ENCODE peak calls at places on chromosomes 5 and 9, in eight cellular contexts. One of them, this sample, is unnamed.

GRCh38 chr5:43038523-43038989 is 1.6 kb downstream of the ANXA2R start:
- DNase-seq in IMR-90: peak; percentile 82
- DNase-seq in CD4-positive, alpha-beta T cell: no peak
- DNase-seq in left ventricle myocardium inferior: no peak
- DNase-seq in mammary epithelial cell: no peak
- DNase-seq in body of pancreas: no peak
- DNase-seq in psoas muscle: no peak
- DNase-seq in K562: peak; percentile 58
- DNase-seq in this sample: no peak

GRCh38 chr5:177389368-177390169 is 5.3 kb downstream of the SLC34A1 start:
- DNase-seq in IMR-90: peak; percentile 96
- DNase-seq in CD4-positive, alpha-beta T cell: peak; percentile 56
- DNase-seq in left ventricle myocardium inferior: no peak
- DNase-seq in mammary epithelial cell: peak; percentile 96
- DNase-seq in body of pancreas: no peak
- DNase-seq in psoas muscle: no peak
- DNase-seq in K562: no peak
- DNase-seq in this sample: peak; percentile 78

GRCh38 chr9:131627846-131628820 is 82.8 kb downstream of the PRRT1B start:
- DNase-seq in IMR-90: peak; percentile 71
- DNase-seq in CD4-positive, alpha-beta T cell: peak; percentile 77
- DNase-seq in left ventricle myocardium inferior: no peak
- DNase-seq in mammary epithelial cell: no peak
- DNase-seq in body of pancreas: peak; percentile 96
- DNase-seq in psoas muscle: peak; percentile 90
- DNase-seq in K562: no peak
- DNase-seq in this sample: no peak

GRCh38 chr9:113219972-113220371 is 1.1 kb downstream of the FKBP15 start:
- DNase-seq in IMR-90: peak; percentile 84
- DNase-seq in CD4-positive, alpha-beta T cell: no peak
- DNase-seq in left ventricle myocardium inferior: no peak
- DNase-seq in mammary epithelial cell: peak; percentile 56
- DNase-seq in body of pancreas: no peak
- DNase-seq in psoas muscle: no peak
- DNase-seq in K562: peak; percentile 21
- DNase-seq in this sample: no peak

GRCh38 chr9:115923903-115924668 is 229.5 kb upstream of the PAPPA start:
- DNase-seq in IMR-90: peak; percentile 99
- DNase-seq in CD4-positive, alpha-beta T cell: no peak
- DNase-seq in left ventricle myocardium inferior: no peak
- DNase-seq in mammary epithelial cell: no peak
- DNase-seq in body of pancreas: no peak
- DNase-seq in psoas muscle: no peak
- DNase-seq in K562: no peak
- DNase-seq in this sample: no peak

GRCh38 chr5:14706615-14707021 is 42.1 kb downstream of the OTULIN start:
- DNase-seq in IMR-90: peak; percentile 79
- DNase-seq in CD4-positive, alpha-beta T cell: peak; percentile 63
- DNase-seq in left ventricle myocardium inferior: no peak
- DNase-seq in mammary epithelial cell: peak; percentile 44
- DNase-seq in body of pancreas: no peak
- DNase-seq in psoas muscle: no peak
- DNase-seq in K562: no peak
- DNase-seq in this sample: no peak

GRCh38 chr5:176620333-176620981 is 9.9 kb downstream of the SNCB start:
- DNase-seq in IMR-90: no peak
- DNase-seq in CD4-positive, alpha-beta T cell: no peak
- DNase-seq in left ventricle myocardium inferior: no peak
- DNase-seq in mammary epithelial cell: no peak
- DNase-seq in body of pancreas: no peak
- DNase-seq in psoas muscle: peak; percentile 62
- DNase-seq in K562: peak; percentile 62
- DNase-seq in this sample: no peak

GRCh38 chr9:137057545-137057944 is 3.7 kb upstream of the ENTPD2 start:
- DNase-seq in IMR-90: no peak
- DNase-seq in CD4-positive, alpha-beta T cell: no peak
- DNase-seq in left ventricle myocardium inferior: no peak
- DNase-seq in mammary epithelial cell: no peak
- DNase-seq in body of pancreas: no peak
- DNase-seq in psoas muscle: no peak
- DNase-seq in K562: no peak
- DNase-seq in this sample: no peak

GRCh38 chr9:14198544-14199510 is 115.1 kb downstream of the NFIB start:
- DNase-seq in IMR-90: no peak
- DNase-seq in CD4-positive, alpha-beta T cell: no peak
- DNase-seq in left ventricle myocardium inferior: peak; percentile 71
- DNase-seq in mammary epithelial cell: peak; percentile 76
- DNase-seq in body of pancreas: peak; percentile 60
- DNase-seq in psoas muscle: peak; percentile 86
- DNase-seq in K562: no peak
- DNase-seq in this sample: no peak

GRCh38 chr9:121437891-121438290 is 61.8 kb downstream of the GGTA1 start:
- DNase-seq in IMR-90: no peak
- DNase-seq in CD4-positive, alpha-beta T cell: no peak
- DNase-seq in left ventricle myocardium inferior: no peak
- DNase-seq in mammary epithelial cell: no peak
- DNase-seq in body of pancreas: no peak
- DNase-seq in psoas muscle: no peak
- DNase-seq in K562: no peak
- DNase-seq in this sample: no peak
- H3K27me3 ChIP-seq in IMR-90: peaks cover 29% of the 10 kb centered on the region
- H3K27me3 ChIP-seq in CD4-positive, alpha-beta T cell: peaks cover 16% of the 10 kb centered on the region
- H3K27me3 ChIP-seq in left ventricle myocardium inferior: no peaks in the 10 kb centered on the region
- H3K27me3 ChIP-seq in mammary epithelial cell: peaks cover 5% of the 10 kb centered on the region
- H3K27me3 ChIP-seq in body of pancreas: no peaks in the 10 kb centered on the region
- H3K27me3 ChIP-seq in psoas muscle: no peaks in the 10 kb centered on the region
- H3K27me3 ChIP-seq in K562: no peaks in the 10 kb centered on the region
- H3K27me3 ChIP-seq in this sample: no peaks in the 10 kb centered on the region

GRCh38 chr9:21744320-21744719 is 58.1 kb upstream of the MTAP start:
- DNase-seq in IMR-90: no peak
- DNase-seq in CD4-positive, alpha-beta T cell: no peak
- DNase-seq in left ventricle myocardium inferior: no peak
- DNase-seq in mammary epithelial cell: no peak
- DNase-seq in body of pancreas: no peak
- DNase-seq in psoas muscle: no peak
- DNase-seq in K562: no peak
- DNase-seq in this sample: no peak
- H3K27me3 ChIP-seq in IMR-90: no peaks in the 10 kb centered on the region
- H3K27me3 ChIP-seq in CD4-positive, alpha-beta T cell: no peaks in the 10 kb centered on the region
- H3K27me3 ChIP-seq in left ventricle myocardium inferior: peaks cover 29% of the 10 kb centered on the region
- H3K27me3 ChIP-seq in mammary epithelial cell: no peaks in the 10 kb centered on the region
- H3K27me3 ChIP-seq in body of pancreas: no peaks in the 10 kb centered on the region
- H3K27me3 ChIP-seq in psoas muscle: no peaks in the 10 kb centered on the region
- H3K27me3 ChIP-seq in K562: no peaks in the 10 kb centered on the region
- H3K27me3 ChIP-seq in this sample: no peaks in the 10 kb centered on the region

DNA sequence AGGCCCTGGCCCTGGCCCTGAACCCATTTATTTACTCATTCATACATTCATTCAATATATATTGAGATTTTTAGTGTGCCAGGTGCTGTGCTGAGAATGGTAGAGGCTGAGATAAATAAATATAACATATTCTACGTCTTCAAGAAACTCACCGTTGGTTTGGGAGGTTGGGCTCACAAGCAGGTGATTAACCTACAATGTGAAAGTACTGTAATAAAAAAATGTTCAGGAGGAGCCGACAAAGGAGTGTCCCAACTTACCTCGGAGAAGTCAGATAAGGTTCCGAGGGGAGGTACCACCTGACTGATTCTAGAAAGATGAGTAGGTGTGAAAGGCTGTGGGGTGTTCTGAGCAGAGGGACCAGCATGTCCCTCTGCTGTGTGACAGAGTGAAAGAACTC is 479.6 kb upstream of the KLF4 start:
- DNase-seq in IMR-90: no peak
- DNase-seq in CD4-positive, alpha-beta T cell: no peak
- DNase-seq in left ventricle myocardium inferior: no peak
- DNase-seq in mammary epithelial cell: no peak
- DNase-seq in body of pancreas: no peak
- DNase-seq in psoas muscle: no peak
- DNase-seq in K562: no peak
- DNase-seq in this sample: no peak
- H3K27me3 ChIP-seq in IMR-90: no peaks in the 10 kb centered on the region
- H3K27me3 ChIP-seq in CD4-positive, alpha-beta T cell: no peaks in the 10 kb centered on the region
- H3K27me3 ChIP-seq in left ventricle myocardium inferior: no peaks in the 10 kb centered on the region
- H3K27me3 ChIP-seq in mammary epithelial cell: no peaks in the 10 kb centered on the region
- H3K27me3 ChIP-seq in body of pancreas: no peaks in the 10 kb centered on the region
- H3K27me3 ChIP-seq in psoas muscle: no peaks in the 10 kb centered on the region
- H3K27me3 ChIP-seq in K562: peaks cover 9% of the 10 kb centered on the region
- H3K27me3 ChIP-seq in this sample: no peaks in the 10 kb centered on the region

DNA sequence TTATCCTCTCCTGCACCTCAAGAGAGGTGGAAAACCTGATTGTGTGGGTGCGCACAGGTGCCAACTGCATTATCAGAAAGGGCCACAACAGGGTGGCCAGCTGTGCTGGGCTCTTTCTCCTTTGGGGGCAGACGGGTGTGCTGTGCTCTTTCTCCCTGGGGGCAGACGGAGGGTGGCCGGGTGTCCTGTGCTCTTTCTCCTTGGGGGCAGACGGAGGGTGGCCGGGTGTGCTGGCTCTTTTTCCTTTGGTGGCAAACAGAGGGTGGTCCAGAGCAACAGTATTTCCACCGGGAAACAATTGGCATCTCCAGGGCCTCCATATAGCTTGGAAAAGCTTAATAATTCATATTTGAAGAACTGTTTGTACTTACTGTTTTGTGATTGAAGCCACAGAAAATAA is 6.8 kb downstream of the LMX1B start:
- DNase-seq in IMR-90: no peak
- DNase-seq in CD4-positive, alpha-beta T cell: no peak
- DNase-seq in left ventricle myocardium inferior: no peak
- DNase-seq in mammary epithelial cell: no peak
- DNase-seq in body of pancreas: no peak
- DNase-seq in psoas muscle: peak; percentile 8
- DNase-seq in K562: no peak
- DNase-seq in this sample: no peak
- H3K27me3 ChIP-seq in IMR-90: peaks cover 98% of the 10 kb centered on the region
- H3K27me3 ChIP-seq in CD4-positive, alpha-beta T cell: peaks cover 97% of the 10 kb centered on the region
- H3K27me3 ChIP-seq in left ventricle myocardium inferior: peaks cover 100% of the 10 kb centered on the region
- H3K27me3 ChIP-seq in mammary epithelial cell: no peaks in the 10 kb centered on the region
- H3K27me3 ChIP-seq in body of pancreas: no peaks in the 10 kb centered on the region
- H3K27me3 ChIP-seq in psoas muscle: peaks cover 51% of the 10 kb centered on the region
- H3K27me3 ChIP-seq in K562: peaks cover 46% of the 10 kb centered on the region
- H3K27me3 ChIP-seq in this sample: peaks cover 89% of the 10 kb centered on the region

GRCh38 chr9:17906841-17907779 is 328.2 kb downstream of the SH3GL2 start:
- DNase-seq in IMR-90: no peak
- DNase-seq in CD4-positive, alpha-beta T cell: no peak
- DNase-seq in left ventricle myocardium inferior: no peak
- DNase-seq in mammary epithelial cell: no peak
- DNase-seq in body of pancreas: no peak
- DNase-seq in psoas muscle: peak; percentile 43
- DNase-seq in K562: no peak
- DNase-seq in this sample: no peak
- H3K27me3 ChIP-seq in IMR-90: peaks cover 25% of the 10 kb centered on the region
- H3K27me3 ChIP-seq in CD4-positive, alpha-beta T cell: peaks cover 19% of the 10 kb centered on the region
- H3K27me3 ChIP-seq in left ventricle myocardium inferior: peaks cover 65% of the 10 kb centered on the region
- H3K27me3 ChIP-seq in mammary epithelial cell: peaks cover 20% of the 10 kb centered on the region
- H3K27me3 ChIP-seq in body of pancreas: no peaks in the 10 kb centered on the region
- H3K27me3 ChIP-seq in psoas muscle: peaks cover 18% of the 10 kb centered on the region
- H3K27me3 ChIP-seq in K562: no peaks in the 10 kb centered on the region
- H3K27me3 ChIP-seq in this sample: peaks cover 35% of the 10 kb centered on the region